ENCODE peak calls at places on chromosomes 2 and 18, in nine cellular contexts. K, W, T, Y, N, X, M, P and A are unnamed samples.

GRCh38 chr2:15801904-15802303 is 138.4 kb upstream of the MYCN start:
- DNase-seq in T (no peak), N (no peak), X (no peak), W (no peak), P (no peak), Y (no peak), M (no peak), K (no peak), A (no peak)

GRCh38 chr2:206083602-206084467 is 2.1 kb downstream of the INO80D start:
- DNase-seq in X (no peak), M (peak), Y (no peak), P (no peak), K (no peak), T (no peak), N (no peak), W (peak), A (peak)

GRCh38 chr2:237196866-237197618 is 111.4 kb downstream of the COPS8 start:
- DNase-seq in Y (no peak), N (no peak), M (no peak), T (no peak), P (peak), X (no peak), K (no peak), W (no peak), A (peak)

GRCh38 chr2:182862003-182862402 is 4.4 kb downstream of the FRZB start:
- DNase-seq in W (peak), K (no peak), M (no peak), Y (peak), P (no peak), X (peak), T (no peak), N (no peak), A (no peak)

GRCh38 chr2:219252900-219253752 is at the start of gene TUBA4B:
- DNase-seq in T (peak), X (peak), P (no peak), M (no peak), N (no peak), K (peak), Y (peak), W (no peak), A (peak)

GRCh38 chr2:26605195-26605968 is 35.8 kb downstream of the CIB4 start:
- DNase-seq in X (no peak), P (no peak), K (no peak), M (peak), N (no peak), T (no peak), W (peak), Y (no peak), A (peak)

GRCh38 chr2:21999522-21999921 is 875.8 kb downstream of the TDRD15 start:
- DNase-seq in T (no peak), N (no peak), W (no peak), K (no peak), X (no peak), P (no peak), Y (no peak), M (no peak), A (no peak)

GRCh38 chr2:96801464-96802280 is 14.4 kb upstream of the CNNM3 start:
- DNase-seq in P (no peak), N (no peak), K (peak), T (no peak), M (no peak), X (peak), Y (no peak), W (no peak), A (no peak)

GRCh38 chr18:12295389-12296086 is 12.5 kb upstream of the TUBB6 start:
- DNase-seq in N (no peak), P (no peak), X (no peak), T (no peak), Y (peak), K (no peak), M (no peak), W (no peak), A (peak)

GRCh38 chr2:179877601-179878364 is 16.4 kb upstream of the ZNF385B start:
- DNase-seq in X (no peak), T (no peak), W (no peak), P (no peak), M (no peak), K (no peak), Y (no peak), N (no peak), A (peak)

GRCh38 chr2:61235716-61236115 is 73.7 kb downstream of the C2orf74 start:
- DNase-seq in W (no peak), N (no peak), K (no peak), Y (no peak), X (no peak), M (no peak), T (no peak), P (no peak), A (no peak)

GRCh38 chr18:72208920-72209676 is 335.0 kb downstream of the CBLN2 start:
- DNase-seq in K (no peak), P (no peak), M (no peak), W (no peak), X (no peak), N (no peak), T (no peak), Y (no peak), A (no peak)

GRCh38 chr2:208945719-208946280 is 478.0 kb upstream of the MAP2 start:
- DNase-seq in K (no peak), M (no peak), X (no peak), T (no peak), Y (no peak), W (no peak), N (no peak), P (no peak), A (no peak)

GRCh38 chr2:199484927-199485326 is 27.2 kb upstream of the SATB2 start:
- DNase-seq in W (no peak), N (no peak), T (no peak), Y (no peak), P (no peak), M (no peak), K (no peak), X (no peak), A (no peak)

GRCh38 chr18:42072407-42072806 is 117.4 kb downstream of the PIK3C3 start:
- DNase-seq in T (no peak), N (no peak), W (no peak), P (no peak), M (no peak), X (no peak), K (no peak), Y (no peak), A (no peak)

GRCh38 chr2:43248621-43249020 is 22.2 kb upstream of the ZFP36L2 start:
- DNase-seq in T (no peak), X (no peak), Y (no peak), P (no peak), W (no peak), K (no peak), N (no peak), M (no peak), A (no peak)

GRCh38 chr2:95276244-95276887 is 2.1 kb downstream of the PROM2 start:
- DNase-seq in X (peak), K (peak), W (no peak), M (no peak), Y (no peak), T (no peak), P (no peak), N (no peak), A (no peak)

GRCh38 chr2:201223089-201224073 is 37.0 kb upstream of the CASP8 start:
- DNase-seq in N (no peak), T (no peak), X (no peak), M (no peak), P (no peak), K (no peak), Y (no peak), W (no peak), A (no peak)

GRCh38 chr2:12770569-12770968 is 53.8 kb downstream of the TRIB2 start:
- DNase-seq in M (no peak), K (no peak), T (no peak), N (no peak), Y (no peak), W (no peak), P (no peak), X (no peak), A (no peak)

GRCh38 chr2:134167015-134167414 is 86.9 kb upstream of the MGAT5 start:
- DNase-seq in M (no peak), W (no peak), P (no peak), N (no peak), Y (no peak), K (no peak), X (no peak), T (no peak), A (peak)

GRCh38 chr18:48078448-48078847 is 148.0 kb upstream of the SMAD2 start:
- DNase-seq in T (no peak), X (no peak), N (no peak), Y (no peak), P (no peak), K (no peak), M (no peak), W (no peak), A (no peak)

DNA sequence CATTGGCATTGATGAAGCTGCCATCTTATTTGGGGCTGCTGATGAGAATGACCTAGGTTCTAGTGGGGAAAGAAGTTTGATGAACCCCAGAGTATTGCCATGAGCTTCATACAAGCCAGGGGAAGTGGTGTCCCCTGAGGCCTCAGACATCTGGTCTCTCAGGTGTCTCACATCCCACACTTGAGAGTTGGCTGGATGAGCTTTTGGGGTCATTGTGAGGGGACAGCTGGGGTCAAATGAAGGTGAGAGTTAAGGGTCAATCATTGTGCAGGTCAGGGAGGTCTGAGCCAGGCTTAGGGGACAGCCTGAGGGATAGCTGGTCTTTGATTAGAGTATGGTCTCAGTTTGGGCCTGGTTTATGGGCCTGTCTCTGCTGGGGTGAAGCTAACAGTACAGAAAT is 336.5 kb downstream of the CYP26B1 start:
- DNase-seq in Y (no peak), P (no peak), N (no peak), M (no peak), T (no peak), W (no peak), X (no peak), K (no peak), A (no peak)
- H3K27ac ChIP-seq in Y (no peak), P (no peak), N (no peak), M (no peak), T (no peak), W (no peak), X (no peak), K (no peak), A (no peak)

GRCh38 chr2:216490061-216490460 is 8.6 kb upstream of the RPL37A start:
- DNase-seq in T (no peak), W (no peak), M (peak), N (no peak), Y (no peak), K (no peak), X (no peak), P (peak), A (peak)

GRCh38 chr2:216492951-216493685 is 5.5 kb upstream of the RPL37A start:
- DNase-seq in N (no peak), Y (no peak), T (no peak), M (peak), K (no peak), W (no peak), X (no peak), P (peak), A (peak)

GRCh38 chr2:216495656-216496055 is 3.0 kb upstream of the RPL37A start:
- DNase-seq in W (no peak), N (no peak), T (no peak), K (no peak), M (peak), P (no peak), X (no peak), Y (peak), A (peak)

GRCh38 chr2:216486708-216487107 is 11.9 kb upstream of the RPL37A start:
- DNase-seq in X (no peak), M (peak), P (no peak), T (no peak), W (no peak), Y (no peak), N (no peak), K (no peak), A (no peak)

GRCh38 chr2:216491757-216492635 is 6.6 kb upstream of the RPL37A start:
- DNase-seq in T (no peak), X (no peak), P (no peak), M (no peak), Y (no peak), N (no peak), K (no peak), W (no peak), A (peak)
- H3K27ac ChIP-seq in T (no peak), X (no peak), P (no peak), M (no peak), Y (no peak), N (no peak), K (no peak), W (no peak), A (no peak)

GRCh38 chr2:160156084-160156483 is 44.0 kb downstream of the ITGB6 start:
- DNase-seq in P (no peak), N (no peak), W (no peak), X (no peak), T (no peak), M (no peak), Y (no peak), K (no peak), A (no peak)

GRCh38 chr2:160157861-160158813 is 41.9 kb downstream of the ITGB6 start:
- DNase-seq in T (no peak), M (peak), K (no peak), N (no peak), Y (no peak), W (no peak), X (no peak), P (no peak), A (no peak)

DNA sequence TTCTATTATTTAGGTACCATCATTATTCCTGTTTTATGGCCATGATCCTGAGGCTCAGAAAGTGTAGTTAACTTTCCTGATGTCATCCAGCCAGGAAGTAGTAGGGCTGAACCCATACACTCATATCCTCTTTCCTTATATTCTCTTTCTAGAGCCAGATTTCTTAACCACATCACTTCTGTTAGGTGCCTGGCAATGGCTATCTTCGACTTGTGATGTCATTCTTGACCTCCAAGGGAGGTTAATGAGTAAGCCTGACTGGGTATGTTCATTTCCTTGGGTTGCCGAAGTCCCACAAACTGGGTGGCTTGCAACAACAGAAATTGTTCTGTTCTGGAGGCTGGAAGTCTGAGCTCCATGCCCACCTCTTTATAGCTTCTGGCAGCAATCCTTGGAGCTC is 43.4 kb downstream of the ITGB6 start:
- DNase-seq in N (no peak), Y (no peak), X (no peak), P (peak), K (no peak), T (no peak), W (no peak), M (peak), A (peak)
- H3K27ac ChIP-seq in N (no peak), Y (no peak), X (peak), P (no peak), K (no peak), T (no peak), W (no peak), M (no peak), A (no peak)

GRCh38 chr2:188786368-188786781 is 187.8 kb upstream of the COL3A1 start:
- DNase-seq in T (no peak), Y (no peak), W (no peak), M (peak), K (no peak), X (no peak), P (no peak), N (peak), A (peak)

GRCh38 chr2:188787661-188788044 is 186.5 kb upstream of the COL3A1 start:
- DNase-seq in T (no peak), X (no peak), W (no peak), N (no peak), K (no peak), Y (no peak), M (peak), P (no peak), A (peak)

GRCh38 chr2:188788621-188789020 is 185.6 kb upstream of the COL3A1 start:
- DNase-seq in W (peak), M (peak), X (peak), Y (peak), P (no peak), N (peak), K (no peak), T (peak), A (peak)

GRCh38 chr2:188785515-188785914 is 188.7 kb upstream of the COL3A1 start:
- DNase-seq in K (no peak), W (no peak), X (no peak), T (no peak), Y (no peak), P (no peak), M (peak), N (no peak), A (peak)

GRCh38 chr2:188787002-188787660 is 187.0 kb upstream of the COL3A1 start:
- DNase-seq in W (no peak), T (no peak), X (no peak), K (no peak), P (no peak), Y (no peak), N (no peak), M (peak), A (peak)
- H3K27ac ChIP-seq in W (peak), T (no peak), X (peak), K (peak), P (no peak), Y (peak), N (peak), M (no peak), A (peak)

GRCh38 chr2:171146633-171147032 is 14.1 kb downstream of the TLK1 start:
- DNase-seq in K (no peak), W (no peak), X (no peak), T (no peak), Y (no peak), P (no peak), M (peak), N (no peak), A (no peak)

GRCh38 chr2:171149539-171149938 is 11.2 kb downstream of the TLK1 start:
- DNase-seq in P (no peak), M (no peak), X (no peak), N (no peak), W (no peak), K (no peak), T (no peak), Y (no peak), A (no peak)

GRCh38 chr2:171146071-171146470 is 14.6 kb downstream of the TLK1 start:
- DNase-seq in M (no peak), W (no peak), K (no peak), P (no peak), Y (no peak), T (no peak), N (no peak), X (no peak), A (no peak)

GRCh38 chr2:171149986-171150693 is 10.6 kb downstream of the TLK1 start:
- DNase-seq in P (no peak), K (no peak), M (no peak), W (no peak), Y (no peak), T (no peak), N (no peak), X (no peak), A (no peak)

DNA sequence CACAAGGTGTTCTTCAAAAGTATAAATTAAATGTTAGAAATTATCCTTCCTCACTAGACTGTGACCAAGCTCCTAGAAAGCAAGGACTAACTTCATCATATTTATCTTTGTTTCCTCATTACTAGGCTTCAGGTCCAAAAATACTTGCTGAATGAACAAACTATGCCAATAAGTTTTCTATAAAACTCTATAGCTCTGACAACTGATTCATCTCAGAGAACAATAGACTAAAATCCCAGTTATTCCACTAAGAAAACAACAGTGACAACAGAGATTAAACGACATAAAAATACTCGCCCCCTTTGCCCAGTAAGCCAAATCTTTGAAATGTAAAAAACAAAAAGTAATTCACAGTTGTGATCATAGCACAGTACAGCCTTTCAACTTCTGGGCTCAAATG is 13.6 kb downstream of the TLK1 start:
- DNase-seq in N (no peak), T (no peak), K (no peak), P (no peak), M (no peak), W (no peak), Y (no peak), X (no peak), A (no peak)
- H3K27ac ChIP-seq in N (no peak), T (no peak), K (no peak), P (no peak), M (peak), W (no peak), Y (no peak), X (no peak), A (no peak)